ENCODE peak calls at places on chromosomes 11 and 22, in four cellular contexts. M, S, E and T are unnamed samples.

GRCh38 chr11:2531277-2531986 is 86.6 kb downstream of the KCNQ1 start:
- DNase-seq in M (peak), S (peak), E (peak), T (no peak)

GRCh38 chr22:29233503-29233902 is 27.8 kb downstream of the EMID1 start:
- DNase-seq in M (no peak), S (no peak), E (no peak), T (no peak)

GRCh38 chr11:93857413-93858185 is 7.2 kb upstream of the VSTM5 start:
- DNase-seq in M (no peak), S (no peak), E (no peak), T (no peak)

GRCh38 chr11:44389963-44390605 is 80.1 kb upstream of the ALX4 start:
- DNase-seq in M (no peak), S (no peak), E (no peak), T (no peak)

GRCh38 chr11:83610996-83611395 is 324.8 kb upstream of the CCDC90B start:
- DNase-seq in M (no peak), S (no peak), E (no peak), T (no peak)

GRCh38 chr22:42310301-42310981 is 40.0 kb upstream of the TCF20 start:
- DNase-seq in M (no peak), S (no peak), E (no peak), T (no peak)

GRCh38 chr11:129611661-129612566 is 203.7 kb upstream of the TMEM45B start:
- DNase-seq in M (no peak), S (no peak), E (no peak), T (no peak)

GRCh38 chr11:81494431-81494830 is 1239.2 kb downstream of the FAM181B start:
- DNase-seq in M (no peak), S (no peak), E (no peak), T (no peak)

GRCh38 chr11:30879322-30880020 is 293.3 kb upstream of the MPPED2 start:
- DNase-seq in M (no peak), S (no peak), E (peak), T (no peak)

GRCh38 chr11:92071660-92072059 is 153.0 kb upstream of the FAT3 start:
- DNase-seq in M (no peak), S (no peak), E (no peak), T (no peak)

GRCh38 chr11:92070026-92070889 is 154.4 kb upstream of the FAT3 start:
- DNase-seq in M (no peak), S (no peak), E (no peak), T (no peak)
- TF ChIP-seq CTCF in M (no peak), S (no peak), E (no peak), T (no peak)

DNA sequence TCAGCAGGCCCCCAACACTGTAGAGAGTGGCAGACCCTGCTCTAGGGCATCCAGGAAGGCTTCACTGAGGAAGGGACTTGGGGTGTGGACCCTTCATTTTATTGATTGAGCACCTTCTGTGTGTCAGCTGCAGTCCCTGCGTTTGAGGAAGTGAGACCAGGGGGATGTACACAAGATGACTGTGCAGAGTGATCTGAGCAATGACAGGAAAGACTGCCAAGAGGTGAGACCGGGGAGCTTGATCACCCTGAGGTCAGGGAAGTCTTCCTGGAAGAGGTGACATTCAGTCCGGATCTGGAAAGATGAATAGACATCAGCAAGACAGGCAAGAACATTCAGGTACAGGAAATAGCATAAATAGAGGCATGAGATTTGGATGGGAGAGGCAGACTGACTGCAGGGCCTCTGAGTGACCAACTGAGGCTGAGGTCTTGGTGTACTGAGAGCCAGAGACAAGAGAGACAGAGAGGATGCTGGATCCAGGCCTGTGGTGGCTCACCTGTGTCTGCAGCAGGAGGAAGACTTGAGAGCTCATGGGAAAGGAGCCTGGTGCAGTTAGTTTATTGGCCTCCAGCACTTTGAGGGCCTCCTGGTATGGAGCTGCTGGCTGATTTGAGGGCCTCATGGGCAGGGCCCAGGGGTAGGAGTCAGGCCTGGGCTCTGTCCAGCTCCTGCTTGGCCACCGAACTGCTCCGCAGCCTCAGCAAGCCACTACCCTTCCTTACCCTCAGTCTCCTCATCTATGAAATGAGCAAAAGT is 5.2 kb downstream of the DGAT2 start:
- DNase-seq in M (no peak), S (no peak), E (no peak), T (no peak)
- H3K27ac ChIP-seq in M (no peak), S (no peak), E (no peak), T (no peak)

GRCh38 chr22:48572951-48573350 is 1254.7 kb downstream of the BRD1 start:
- DNase-seq in M (no peak), S (no peak), E (no peak), T (no peak)

GRCh38 chr22:48573766-48574165 is 1253.9 kb downstream of the BRD1 start:
- DNase-seq in M (no peak), S (no peak), E (no peak), T (no peak)

GRCh38 chr22:48575567-48576332 is 1251.9 kb downstream of the BRD1 start:
- DNase-seq in M (no peak), S (no peak), E (no peak), T (no peak)

GRCh38 chr22:48576333-48577013 is 1251.2 kb downstream of the BRD1 start:
- DNase-seq in M (no peak), S (peak), E (no peak), T (no peak)

DNA sequence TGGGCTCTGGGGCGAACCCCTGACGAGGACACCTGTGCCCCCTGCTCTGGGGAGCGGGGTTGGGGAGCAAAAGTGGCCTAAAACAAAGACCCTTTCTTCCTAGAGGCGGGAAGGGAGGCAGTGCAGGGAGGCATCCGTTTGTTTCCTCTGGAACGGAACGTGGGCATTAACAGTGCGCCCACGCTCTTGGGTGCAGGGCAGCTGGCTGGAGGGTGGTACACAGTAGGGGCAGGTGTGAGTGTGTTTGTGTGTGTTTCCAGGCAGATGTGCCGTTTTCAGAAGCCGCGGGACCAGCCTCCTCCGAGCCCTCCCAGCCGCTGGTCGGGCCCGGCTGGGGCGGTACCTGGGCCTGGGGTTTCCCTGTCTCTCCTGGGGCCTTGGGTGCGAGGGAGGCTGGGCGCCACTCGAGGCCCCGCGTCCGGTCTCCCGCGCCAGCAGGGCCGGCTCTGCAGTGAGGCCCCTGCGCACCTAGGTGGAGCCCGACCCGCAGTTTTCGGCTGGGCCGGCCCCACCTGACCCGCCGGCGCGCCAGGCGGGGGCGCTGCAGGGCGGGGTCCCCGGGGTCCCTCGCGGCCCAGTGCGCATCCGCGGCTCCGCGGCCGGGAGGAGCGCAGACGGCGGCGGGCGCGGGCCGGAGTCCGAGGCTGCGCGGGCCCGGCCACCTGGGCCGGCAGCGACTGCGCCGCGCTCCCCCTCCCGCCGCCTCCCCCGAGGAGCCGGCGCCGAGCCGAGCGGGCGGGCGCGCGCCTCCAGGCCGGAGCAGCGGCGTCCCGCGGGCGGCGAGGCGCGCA is 1252.7 kb downstream of the BRD1 start:
- DNase-seq in M (no peak), S (peak), E (peak), T (no peak)
- TF ChIP-seq CTCF in M (no peak), S (peak), E (no peak), T (peak)

DNA sequence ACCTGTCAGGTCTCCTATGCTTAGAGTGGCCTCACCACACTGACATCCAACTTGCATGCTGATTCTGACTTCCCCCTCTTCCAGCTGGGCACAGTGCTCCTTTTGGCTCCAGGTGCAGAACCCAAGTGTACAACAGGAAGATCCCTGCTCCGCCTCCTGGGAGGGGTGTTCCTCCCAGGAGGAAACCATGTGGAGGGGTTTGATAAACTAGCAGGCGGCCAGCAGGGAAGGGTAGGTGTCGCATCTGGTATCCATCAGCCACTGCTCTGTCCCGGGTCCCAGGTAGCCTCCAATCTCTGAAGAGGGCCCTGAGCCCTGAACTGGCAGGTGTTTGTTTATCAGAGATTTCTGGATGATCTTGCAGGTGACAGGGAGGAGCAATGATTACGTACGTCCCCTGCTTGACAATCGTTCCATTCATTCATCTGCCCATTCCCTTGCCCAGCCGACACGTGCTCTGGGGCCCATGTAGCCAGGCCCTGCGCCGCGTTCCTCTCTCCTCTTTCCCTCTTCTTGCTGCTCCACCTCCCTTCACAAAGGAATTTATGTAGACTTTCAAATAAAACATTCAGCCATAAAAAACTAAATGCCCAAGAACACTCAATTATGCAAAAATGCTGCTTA is 41.2 kb upstream of the MICAL2 start:
- DNase-seq in M (no peak), S (no peak), E (no peak), T (no peak)
- H3K27ac ChIP-seq in M (peak), S (no peak), E (no peak), T (no peak)

GRCh38 chr22:37768273-37768672 is 39.5 kb upstream of the GCAT start:
- DNase-seq in M (no peak), S (no peak), E (no peak), T (no peak)
- TF ChIP-seq CTCF in M (no peak), S (no peak), E (no peak), T (no peak)

GRCh38 chr22:17056807-17057206 is 28.0 kb upstream of the IL17RA start:
- DNase-seq in M (no peak), S (no peak), E (no peak), T (no peak)

GRCh38 chr22:17060126-17060525 is 24.7 kb upstream of the IL17RA start:
- DNase-seq in M (no peak), S (no peak), E (no peak), T (no peak)

GRCh38 chr22:17063372-17064106 is 21.3 kb upstream of the IL17RA start:
- DNase-seq in M (no peak), S (no peak), E (no peak), T (no peak)

GRCh38 chr22:17056058-17056457 is 28.7 kb upstream of the IL17RA start:
- DNase-seq in M (no peak), S (no peak), E (no peak), T (no peak)

DNA sequence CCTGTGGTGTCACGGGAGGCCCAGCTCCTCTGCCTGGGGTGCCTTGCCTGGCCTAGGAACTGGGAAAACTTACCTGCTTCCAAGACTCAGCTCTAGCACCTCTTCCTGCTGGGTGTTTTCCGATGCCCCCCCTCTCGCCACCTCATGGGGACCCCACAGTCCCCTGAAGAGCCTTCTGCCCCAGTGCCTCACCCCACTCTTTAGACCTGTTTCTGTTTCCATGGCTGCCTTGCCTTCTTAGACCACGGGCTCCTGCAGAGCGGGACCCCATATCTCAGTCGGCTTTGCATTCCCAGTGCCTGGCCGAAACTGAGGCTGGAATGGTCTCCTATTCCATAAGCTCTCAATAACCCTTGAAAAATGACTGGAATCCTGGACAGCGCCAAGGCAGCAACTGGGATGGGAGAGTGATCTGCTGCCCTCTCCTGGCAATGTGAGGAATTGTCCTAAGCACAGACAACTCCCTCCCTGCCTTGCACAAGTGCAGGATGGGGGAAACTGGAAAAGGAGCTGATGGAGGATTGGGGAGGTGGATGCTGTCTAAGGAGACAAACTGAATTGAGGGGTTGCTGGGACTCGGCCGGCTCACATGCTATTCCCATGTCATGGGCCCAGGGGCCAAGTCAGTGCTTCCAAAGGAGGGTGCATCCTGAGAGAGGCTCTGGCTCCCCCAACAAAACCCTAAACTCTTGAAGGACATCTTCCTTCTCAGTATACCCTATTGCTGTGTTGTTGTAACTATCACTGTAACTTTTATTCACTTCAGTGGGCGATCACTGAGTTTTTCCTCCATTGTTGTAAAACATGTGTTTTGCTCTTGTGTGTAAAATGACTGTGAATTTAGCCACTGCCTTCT is 26.6 kb upstream of the IL17RA start:
- DNase-seq in M (peak), S (peak), E (peak), T (no peak)
- H3K27ac ChIP-seq in M (no peak), S (no peak), E (no peak), T (no peak)

GRCh38 chr11:102325088-102325487 is 7.8 kb downstream of the BIRC3 start:
- DNase-seq in M (no peak), S (no peak), E (no peak), T (no peak)
- TF ChIP-seq CTCF in M (no peak), S (no peak), E (no peak), T (no peak)

DNA sequence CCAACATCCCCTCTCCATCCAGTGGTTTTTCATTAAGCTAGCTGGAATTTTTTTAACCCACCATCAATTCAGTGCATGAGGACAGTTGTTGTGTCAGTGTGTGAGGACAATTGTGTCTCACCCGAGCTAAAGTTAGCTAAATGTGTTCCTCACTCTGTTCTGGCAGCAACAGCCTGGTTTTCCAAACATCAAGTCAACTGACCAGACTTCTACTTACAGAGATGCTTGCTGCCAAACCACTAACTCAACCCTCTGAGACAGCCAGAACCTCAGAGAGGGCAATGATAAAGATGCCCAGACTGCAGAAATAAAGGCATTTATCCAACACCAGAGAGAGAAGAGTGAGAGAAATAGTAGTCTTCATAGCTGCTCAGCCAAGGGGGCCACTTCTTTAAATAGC is 6.7 kb downstream of the PAMR1 start:
- DNase-seq in M (no peak), S (no peak), E (no peak), T (no peak)
- H3K27ac ChIP-seq in M (no peak), S (no peak), E (no peak), T (no peak)